ENCODE peak calls at places on chromosome 2, in nine cellular contexts. One of them, this sample, is unnamed. For H3K4me1, the result is how much of the 10 kb centered on the place peaks cover.

GRCh38 chr2:10914272-10914693 is 2.5 kb downstream of the KCNF1 start:
- DNase-seq in CD8-positive, alpha-beta memory T cell: no peak
- DNase-seq in GM23338: peak
- DNase-seq in RWPE2: no peak
- DNase-seq in H9: peak
- DNase-seq in Panc1: no peak
- DNase-seq in adrenal gland: no peak
- DNase-seq in K562: peak
- DNase-seq in lower lobe of right lung: no peak
- DNase-seq in this sample: peak

GRCh38 chr2:230097841-230098240 is 29.1 kb upstream of the SLC16A14 start:
- DNase-seq in K562: no peak
- DNase-seq in lower lobe of right lung: no peak
- DNase-seq in Panc1: no peak
- DNase-seq in CD8-positive, alpha-beta memory T cell: no peak
- DNase-seq in adrenal gland: no peak
- DNase-seq in H9: no peak
- DNase-seq in RWPE2: no peak
- DNase-seq in GM23338: no peak
- DNase-seq in this sample: no peak

GRCh38 chr2:62415019-62415431 is 91.0 kb downstream of the TMEM17 start:
- DNase-seq in H9: no peak
- DNase-seq in Panc1: no peak
- DNase-seq in lower lobe of right lung: no peak
- DNase-seq in GM23338: no peak
- DNase-seq in K562: no peak
- DNase-seq in adrenal gland: peak
- DNase-seq in CD8-positive, alpha-beta memory T cell: no peak
- DNase-seq in RWPE2: no peak
- DNase-seq in this sample: no peak

GRCh38 chr2:180520206-180520605 is 460.2 kb upstream of the UBE2E3 start:
- DNase-seq in Panc1: no peak
- DNase-seq in RWPE2: no peak
- DNase-seq in CD8-positive, alpha-beta memory T cell: no peak
- DNase-seq in adrenal gland: no peak
- DNase-seq in lower lobe of right lung: no peak
- DNase-seq in GM23338: no peak
- DNase-seq in K562: no peak
- DNase-seq in H9: no peak
- DNase-seq in this sample: no peak

GRCh38 chr2:157838442-157839161 is 37.5 kb downstream of the ACVR1 start:
- DNase-seq in GM23338: peak
- DNase-seq in lower lobe of right lung: no peak
- DNase-seq in K562: peak
- DNase-seq in adrenal gland: peak
- DNase-seq in H9: no peak
- DNase-seq in CD8-positive, alpha-beta memory T cell: no peak
- DNase-seq in RWPE2: no peak
- DNase-seq in Panc1: no peak
- DNase-seq in this sample: no peak

GRCh38 chr2:69945447-69945846 is 16.0 kb downstream of the ASPRV1 start:
- DNase-seq in K562: no peak
- DNase-seq in Panc1: no peak
- DNase-seq in adrenal gland: no peak
- DNase-seq in RWPE2: no peak
- DNase-seq in lower lobe of right lung: peak
- DNase-seq in H9: no peak
- DNase-seq in GM23338: no peak
- DNase-seq in CD8-positive, alpha-beta memory T cell: no peak
- DNase-seq in this sample: no peak

GRCh38 chr2:224221455-224221913 is 180.4 kb downstream of the FAM124B start:
- DNase-seq in RWPE2: peak
- DNase-seq in CD8-positive, alpha-beta memory T cell: no peak
- DNase-seq in lower lobe of right lung: no peak
- DNase-seq in GM23338: peak
- DNase-seq in K562: no peak
- DNase-seq in Panc1: no peak
- DNase-seq in H9: peak
- DNase-seq in adrenal gland: no peak
- DNase-seq in this sample: no peak

GRCh38 chr2:68974251-68974650 is at the start of gene GKN1:
- DNase-seq in Panc1: no peak
- DNase-seq in adrenal gland: no peak
- DNase-seq in H9: no peak
- DNase-seq in RWPE2: no peak
- DNase-seq in K562: no peak
- DNase-seq in GM23338: no peak
- DNase-seq in CD8-positive, alpha-beta memory T cell: no peak
- DNase-seq in lower lobe of right lung: no peak
- DNase-seq in this sample: no peak

GRCh38 chr2:217933326-217933993 is 69.3 kb downstream of the TNS1 start:
- DNase-seq in H9: no peak
- DNase-seq in lower lobe of right lung: peak
- DNase-seq in Panc1: no peak
- DNase-seq in RWPE2: no peak
- DNase-seq in adrenal gland: no peak
- DNase-seq in GM23338: no peak
- DNase-seq in K562: no peak
- DNase-seq in CD8-positive, alpha-beta memory T cell: no peak
- DNase-seq in this sample: no peak

GRCh38 chr2:231482806-231483391 is 18.6 kb upstream of the NCL start:
- DNase-seq in adrenal gland: peak
- DNase-seq in Panc1: no peak
- DNase-seq in GM23338: peak
- DNase-seq in K562: peak
- DNase-seq in CD8-positive, alpha-beta memory T cell: peak
- DNase-seq in H9: peak
- DNase-seq in RWPE2: peak
- DNase-seq in lower lobe of right lung: peak
- DNase-seq in this sample: no peak

GRCh38 chr2:160063266-160063665 is 851 bp upstream of the PLA2R1 start:
- DNase-seq in RWPE2: no peak
- DNase-seq in K562: no peak
- DNase-seq in GM23338: peak
- DNase-seq in Panc1: no peak
- DNase-seq in CD8-positive, alpha-beta memory T cell: no peak
- DNase-seq in adrenal gland: peak
- DNase-seq in H9: peak
- DNase-seq in lower lobe of right lung: no peak
- DNase-seq in this sample: no peak

GRCh38 chr2:239459581-239459980 is 58.8 kb upstream of the HDAC4 start:
- DNase-seq in Panc1: no peak
- DNase-seq in GM23338: no peak
- DNase-seq in RWPE2: no peak
- DNase-seq in lower lobe of right lung: no peak
- DNase-seq in CD8-positive, alpha-beta memory T cell: no peak
- DNase-seq in K562: no peak
- DNase-seq in H9: peak
- DNase-seq in adrenal gland: no peak
- DNase-seq in this sample: peak

GRCh38 chr2:42929985-42930581 is 137.7 kb upstream of the HAAO start:
- DNase-seq in RWPE2: no peak
- DNase-seq in CD8-positive, alpha-beta memory T cell: no peak
- DNase-seq in H9: no peak
- DNase-seq in K562: no peak
- DNase-seq in adrenal gland: no peak
- DNase-seq in Panc1: no peak
- DNase-seq in GM23338: peak
- DNase-seq in lower lobe of right lung: no peak
- DNase-seq in this sample: no peak

GRCh38 chr2:218059289-218059688 is 9.8 kb upstream of the RUFY4 start:
- DNase-seq in K562: no peak
- DNase-seq in H9: no peak
- DNase-seq in Panc1: no peak
- DNase-seq in GM23338: no peak
- DNase-seq in CD8-positive, alpha-beta memory T cell: no peak
- DNase-seq in lower lobe of right lung: no peak
- DNase-seq in adrenal gland: no peak
- DNase-seq in RWPE2: no peak
- DNase-seq in this sample: no peak

GRCh38 chr2:159713691-159714585 is 1.6 kb downstream of the MARCHF7 start:
- DNase-seq in lower lobe of right lung: no peak
- DNase-seq in CD8-positive, alpha-beta memory T cell: no peak
- DNase-seq in RWPE2: no peak
- DNase-seq in H9: no peak
- DNase-seq in adrenal gland: no peak
- DNase-seq in Panc1: no peak
- DNase-seq in GM23338: no peak
- DNase-seq in K562: peak
- DNase-seq in this sample: no peak

GRCh38 chr2:235051436-235052260 is 99.8 kb downstream of the SH3BP4 start:
- DNase-seq in GM23338: no peak
- DNase-seq in K562: no peak
- DNase-seq in Panc1: no peak
- DNase-seq in CD8-positive, alpha-beta memory T cell: no peak
- DNase-seq in RWPE2: no peak
- DNase-seq in adrenal gland: no peak
- DNase-seq in H9: no peak
- DNase-seq in lower lobe of right lung: no peak
- DNase-seq in this sample: no peak

GRCh38 chr2:120874401-120874821 is 138.7 kb downstream of the GLI2 start:
- DNase-seq in H9: no peak
- DNase-seq in RWPE2: no peak
- DNase-seq in GM23338: no peak
- DNase-seq in K562: no peak
- DNase-seq in adrenal gland: no peak
- DNase-seq in lower lobe of right lung: peak
- DNase-seq in Panc1: no peak
- DNase-seq in CD8-positive, alpha-beta memory T cell: no peak
- DNase-seq in this sample: no peak
- H3K27ac ChIP-seq in H9: no peak
- H3K27ac ChIP-seq in RWPE2: no peak
- H3K27ac ChIP-seq in GM23338: peak
- H3K27ac ChIP-seq in K562: no peak
- H3K27ac ChIP-seq in adrenal gland: no peak
- H3K27ac ChIP-seq in lower lobe of right lung: no peak
- H3K27ac ChIP-seq in Panc1: no peak
- H3K27ac ChIP-seq in CD8-positive, alpha-beta memory T cell: no peak
- H3K27ac ChIP-seq in this sample: peak

GRCh38 chr2:9256570-9257043 is 50.0 kb downstream of the ASAP2 start:
- DNase-seq in adrenal gland: no peak
- DNase-seq in H9: peak
- DNase-seq in lower lobe of right lung: no peak
- DNase-seq in K562: no peak
- DNase-seq in Panc1: no peak
- DNase-seq in CD8-positive, alpha-beta memory T cell: no peak
- DNase-seq in GM23338: no peak
- DNase-seq in RWPE2: no peak
- DNase-seq in this sample: no peak

GRCh38 chr2:9258953-9259399 is 52.4 kb downstream of the ASAP2 start:
- DNase-seq in CD8-positive, alpha-beta memory T cell: no peak
- DNase-seq in RWPE2: no peak
- DNase-seq in K562: no peak
- DNase-seq in GM23338: no peak
- DNase-seq in H9: no peak
- DNase-seq in Panc1: no peak
- DNase-seq in adrenal gland: no peak
- DNase-seq in lower lobe of right lung: no peak
- DNase-seq in this sample: no peak

GRCh38 chr2:9256147-9256546 is 49.5 kb downstream of the ASAP2 start:
- DNase-seq in adrenal gland: no peak
- DNase-seq in K562: no peak
- DNase-seq in Panc1: no peak
- DNase-seq in RWPE2: no peak
- DNase-seq in GM23338: no peak
- DNase-seq in lower lobe of right lung: no peak
- DNase-seq in CD8-positive, alpha-beta memory T cell: no peak
- DNase-seq in H9: no peak
- DNase-seq in this sample: no peak

GRCh38 chr2:9260411-9261037 is 53.9 kb downstream of the ASAP2 start:
- DNase-seq in K562: no peak
- DNase-seq in RWPE2: no peak
- DNase-seq in CD8-positive, alpha-beta memory T cell: no peak
- DNase-seq in GM23338: no peak
- DNase-seq in lower lobe of right lung: no peak
- DNase-seq in adrenal gland: no peak
- DNase-seq in Panc1: no peak
- DNase-seq in H9: no peak
- DNase-seq in this sample: no peak

GRCh38 chr2:9258501-9258900 is 51.9 kb downstream of the ASAP2 start:
- DNase-seq in adrenal gland: no peak
- DNase-seq in H9: no peak
- DNase-seq in K562: no peak
- DNase-seq in Panc1: no peak
- DNase-seq in GM23338: no peak
- DNase-seq in RWPE2: no peak
- DNase-seq in lower lobe of right lung: no peak
- DNase-seq in CD8-positive, alpha-beta memory T cell: no peak
- DNase-seq in this sample: no peak
- H3K4me1 ChIP-seq in adrenal gland: under half
- H3K4me1 ChIP-seq in H9: under half
- H3K4me1 ChIP-seq in K562: under half
- H3K4me1 ChIP-seq in Panc1: half or more
- H3K4me1 ChIP-seq in GM23338: under half
- H3K4me1 ChIP-seq in RWPE2: under half
- H3K4me1 ChIP-seq in lower lobe of right lung: half or more
- H3K4me1 ChIP-seq in CD8-positive, alpha-beta memory T cell: under half
- H3K4me1 ChIP-seq in this sample: under half

GRCh38 chr2:75053484-75054112 is 95.2 kb downstream of the POLE4 start:
- DNase-seq in Panc1: no peak
- DNase-seq in CD8-positive, alpha-beta memory T cell: no peak
- DNase-seq in H9: peak
- DNase-seq in adrenal gland: no peak
- DNase-seq in GM23338: peak
- DNase-seq in K562: peak
- DNase-seq in RWPE2: no peak
- DNase-seq in lower lobe of right lung: no peak
- DNase-seq in this sample: no peak

GRCh38 chr2:75055307-75055819 is 96.9 kb downstream of the POLE4 start:
- DNase-seq in H9: no peak
- DNase-seq in GM23338: peak
- DNase-seq in lower lobe of right lung: no peak
- DNase-seq in Panc1: no peak
- DNase-seq in K562: no peak
- DNase-seq in RWPE2: no peak
- DNase-seq in CD8-positive, alpha-beta memory T cell: no peak
- DNase-seq in adrenal gland: no peak
- DNase-seq in this sample: no peak

GRCh38 chr2:75054296-75054695 is 95.9 kb downstream of the POLE4 start:
- DNase-seq in RWPE2: no peak
- DNase-seq in Panc1: no peak
- DNase-seq in adrenal gland: no peak
- DNase-seq in K562: no peak
- DNase-seq in CD8-positive, alpha-beta memory T cell: no peak
- DNase-seq in lower lobe of right lung: no peak
- DNase-seq in GM23338: no peak
- DNase-seq in H9: no peak
- DNase-seq in this sample: no peak

GRCh38 chr2:75055820-75056675 is 97.6 kb downstream of the POLE4 start:
- DNase-seq in lower lobe of right lung: no peak
- DNase-seq in GM23338: peak
- DNase-seq in H9: peak
- DNase-seq in K562: no peak
- DNase-seq in RWPE2: no peak
- DNase-seq in CD8-positive, alpha-beta memory T cell: no peak
- DNase-seq in Panc1: no peak
- DNase-seq in adrenal gland: no peak
- DNase-seq in this sample: no peak
- H3K27ac ChIP-seq in lower lobe of right lung: no peak
- H3K27ac ChIP-seq in GM23338: peak
- H3K27ac ChIP-seq in H9: peak
- H3K27ac ChIP-seq in K562: no peak
- H3K27ac ChIP-seq in RWPE2: no peak
- H3K27ac ChIP-seq in CD8-positive, alpha-beta memory T cell: no peak
- H3K27ac ChIP-seq in Panc1: no peak
- H3K27ac ChIP-seq in adrenal gland: no peak
- H3K27ac ChIP-seq in this sample: no peak

GRCh38 chr2:190528521-190529001 is 6.0 kb downstream of the NEMP2 start:
- DNase-seq in GM23338: no peak
- DNase-seq in Panc1: no peak
- DNase-seq in K562: no peak
- DNase-seq in H9: no peak
- DNase-seq in RWPE2: no peak
- DNase-seq in lower lobe of right lung: no peak
- DNase-seq in CD8-positive, alpha-beta memory T cell: no peak
- DNase-seq in adrenal gland: no peak
- DNase-seq in this sample: no peak
- H3K4me1 ChIP-seq in GM23338: under half
- H3K4me1 ChIP-seq in Panc1: under half
- H3K4me1 ChIP-seq in K562: under half
- H3K4me1 ChIP-seq in H9: under half
- H3K4me1 ChIP-seq in RWPE2: under half
- H3K4me1 ChIP-seq in lower lobe of right lung: under half
- H3K4me1 ChIP-seq in CD8-positive, alpha-beta memory T cell: under half
- H3K4me1 ChIP-seq in adrenal gland: under half
- H3K4me1 ChIP-seq in this sample: under half

This sample was measured in ascending aorta.